ENCODE peak calls at places on chromosomes 12 and 14, in four cellular contexts. One of them, this sample, is unnamed.

GRCh38 chr12:105294886-105295479 is 35.5 kb upstream of the C12orf75 start:
- DNase-seq in mesenteric fat pad: no peak
- DNase-seq in NCI-H1092 treated with DMSO at 0.1 percent for 48 hours: no peak
- DNase-seq in T-cell: no peak
- DNase-seq in this sample: no peak

GRCh38 chr12:3523058-3523457 is 32.1 kb downstream of the PRMT8 start:
- DNase-seq in NCI-H1092 treated with DMSO at 0.1 percent for 48 hours: no peak
- DNase-seq in mesenteric fat pad: no peak
- DNase-seq in T-cell: no peak
- DNase-seq in this sample: no peak

GRCh38 chr14:45381091-45381490 is 128.1 kb upstream of the MIS18BP1 start:
- DNase-seq in NCI-H1092 treated with DMSO at 0.1 percent for 48 hours: no peak
- DNase-seq in T-cell: no peak
- DNase-seq in mesenteric fat pad: no peak
- DNase-seq in this sample: no peak

GRCh38 chr12:123286997-123287396 is 15.3 kb upstream of the CDK2AP1 start:
- DNase-seq in T-cell: no peak
- DNase-seq in mesenteric fat pad: peak
- DNase-seq in NCI-H1092 treated with DMSO at 0.1 percent for 48 hours: no peak
- DNase-seq in this sample: no peak

GRCh38 chr12:30977537-30978349 is 51.2 kb downstream of the TSPAN11 start:
- DNase-seq in T-cell: no peak
- DNase-seq in mesenteric fat pad: no peak
- DNase-seq in NCI-H1092 treated with DMSO at 0.1 percent for 48 hours: no peak
- DNase-seq in this sample: no peak

GRCh38 chr14:100446572-100446971 is 123.4 kb downstream of the SLC25A47 start:
- DNase-seq in mesenteric fat pad: peak
- DNase-seq in T-cell: no peak
- DNase-seq in NCI-H1092 treated with DMSO at 0.1 percent for 48 hours: no peak
- DNase-seq in this sample: no peak

GRCh38 chr14:66974397-66975025 is 214.7 kb upstream of the GARIN2 start:
- DNase-seq in NCI-H1092 treated with DMSO at 0.1 percent for 48 hours: no peak
- DNase-seq in T-cell: no peak
- DNase-seq in mesenteric fat pad: no peak
- DNase-seq in this sample: no peak

GRCh38 chr12:100984821-100985220 is 190.2 kb downstream of the ANO4 start:
- DNase-seq in mesenteric fat pad: no peak
- DNase-seq in NCI-H1092 treated with DMSO at 0.1 percent for 48 hours: no peak
- DNase-seq in T-cell: no peak
- DNase-seq in this sample: no peak

GRCh38 chr14:23895480-23895879 is 58.1 kb upstream of the DHRS4 start:
- DNase-seq in mesenteric fat pad: no peak
- DNase-seq in T-cell: no peak
- DNase-seq in NCI-H1092 treated with DMSO at 0.1 percent for 48 hours: no peak
- DNase-seq in this sample: no peak

GRCh38 chr12:16437281-16437816 is 89.9 kb downstream of the MGST1 start:
- DNase-seq in NCI-H1092 treated with DMSO at 0.1 percent for 48 hours: no peak
- DNase-seq in T-cell: no peak
- DNase-seq in mesenteric fat pad: no peak
- DNase-seq in this sample: no peak

GRCh38 chr14:102654298-102654697 is 61.8 kb downstream of the RCOR1 start:
- DNase-seq in NCI-H1092 treated with DMSO at 0.1 percent for 48 hours: no peak
- DNase-seq in T-cell: no peak
- DNase-seq in mesenteric fat pad: no peak
- DNase-seq in this sample: no peak

GRCh38 chr12:39412210-39412609 is 30.7 kb downstream of the KIF21A start:
- DNase-seq in mesenteric fat pad: no peak
- DNase-seq in NCI-H1092 treated with DMSO at 0.1 percent for 48 hours: no peak
- DNase-seq in T-cell: no peak
- DNase-seq in this sample: no peak

GRCh38 chr12:124036117-124037109 is 63.4 kb downstream of the ZNF664 start:
- DNase-seq in T-cell: peak
- DNase-seq in NCI-H1092 treated with DMSO at 0.1 percent for 48 hours: peak
- DNase-seq in mesenteric fat pad: no peak
- DNase-seq in this sample: peak

This sample was measured in CD4-positive, alpha-beta T cell.